ENCODE peak calls at places on chromosomes 6 and 20, in seven cellular contexts. R is psoas muscle, W is fibroblast of lung, T is heart left ventricle, J is endodermal cell, S is cardiac muscle cell, E is Peyer's patch. Y is an unnamed sample.

GRCh38 chr6:132067286-132067685 is 116.1 kb upstream of the CCN2 start:
- DNase-seq in R (no peak), W (no peak), T (no peak), J (no peak), S (no peak), E (no peak), Y (no peak)

GRCh38 chr20:59071224-59071623 is 28.6 kb upstream of the PRELID3B start:
- DNase-seq in R (no peak), W (no peak), T (no peak), J (no peak), S (no peak), E (no peak), Y (no peak)

GRCh38 chr6:98416027-98416426 is 418.3 kb upstream of the POU3F2 start:
- DNase-seq in R (no peak), W (no peak), T (no peak), J (no peak), S (no peak), E (no peak), Y (no peak)

GRCh38 chr6:1029196-1029595 is 282.7 kb upstream of the FOXQ1 start:
- DNase-seq in R (no peak), W (no peak), T (no peak), J (no peak), S (no peak), E (no peak), Y (peak; percentile 21)

GRCh38 chr6:47130086-47130485 is 88.0 kb upstream of the ADGRF1 start:
- DNase-seq in R (no peak), W (no peak), T (no peak), J (no peak), S (peak; percentile 28), E (no peak), Y (no peak)

GRCh38 chr6:161869491-161869890 is 595.6 kb upstream of the AGPAT4 start:
- DNase-seq in R (no peak), W (no peak), T (no peak), J (no peak), S (no peak), E (no peak), Y (no peak)

GRCh38 chr6:71349395-71349794 is 60.8 kb downstream of the OGFRL1 start:
- DNase-seq in R (no peak), W (peak; percentile 37), T (no peak), J (no peak), S (peak; percentile 27), E (no peak), Y (no peak)

GRCh38 chr6:12163744-12164507 is 126.2 kb upstream of the EDN1 start:
- DNase-seq in R (no peak), W (no peak), T (no peak), J (no peak), S (no peak), E (peak; percentile 43), Y (no peak)

GRCh38 chr6:29723666-29724588 is 693 bp downstream of the HLA-F start:
- DNase-seq in R (peak; percentile 58), W (no peak), T (peak; percentile 70), J (peak; percentile 92), S (peak; percentile 19), E (peak; percentile 87), Y (no peak)

GRCh38 chr6:89404512-89404911 is 7.6 kb downstream of the RRAGD start:
- DNase-seq in R (no peak), W (no peak), T (no peak), J (no peak), S (no peak), E (no peak), Y (no peak)

GRCh38 chr6:106477158-106477557 is 116.6 kb downstream of the CRYBG1 start:
- DNase-seq in R (no peak), W (peak; percentile 45), T (no peak), J (no peak), S (no peak), E (no peak), Y (no peak)

GRCh38 chr20:1164871-1165270 is 19.9 kb downstream of the TMEM74B start:
- DNase-seq in R (no peak), W (no peak), T (no peak), J (peak; percentile 24), S (no peak), E (no peak), Y (peak; percentile 26)

GRCh38 chr20:58675641-58676040 is 17.0 kb upstream of the NPEPL1 start:
- DNase-seq in R (no peak), W (no peak), T (no peak), J (no peak), S (no peak), E (no peak), Y (no peak)

GRCh38 chr20:52915564-52915963 is 56.6 kb upstream of the TSHZ2 start:
- DNase-seq in R (no peak), W (no peak), T (no peak), J (no peak), S (no peak), E (no peak), Y (no peak)

GRCh38 chr6:2839195-2839981 is 2.3 kb downstream of the SERPINB1 start:
- DNase-seq in R (no peak), W (peak; percentile 78), T (no peak), J (no peak), S (no peak), E (no peak), Y (no peak)

GRCh38 chr20:32444474-32445220 is 86.5 kb downstream of the ASXL1 start:
- DNase-seq in R (no peak), W (no peak), T (no peak), J (peak; percentile 35), S (no peak), E (peak; percentile 9), Y (peak; percentile 14)
- H3K27ac ChIP-seq in R (no peak overlapping the region), W (no peak overlapping the region), T (no peak overlapping the region), J (peak overlapping the region; percentile 61), S (peak overlapping the region; percentile 45), E (no peak overlapping the region), Y (no peak overlapping the region)

DNA sequence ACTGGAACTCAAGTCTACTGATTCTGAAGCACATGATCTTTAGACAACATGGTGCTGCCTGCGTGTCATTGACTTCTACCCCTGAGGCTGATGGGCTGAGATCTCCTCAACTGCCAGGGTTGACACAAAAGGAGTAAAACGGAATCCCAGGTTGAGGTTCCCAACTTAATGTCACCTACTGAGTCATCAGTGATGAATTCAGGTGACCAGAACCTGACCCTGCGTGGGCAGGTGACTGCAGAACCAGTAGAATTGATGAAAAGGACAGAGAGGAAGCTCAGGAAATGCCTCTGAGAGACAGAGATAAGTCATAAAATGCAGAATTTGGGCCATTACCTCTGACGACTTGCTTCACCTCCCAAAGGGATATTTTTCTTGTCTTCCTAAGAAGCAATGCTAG is 7.7 kb upstream of the KIZ start:
- DNase-seq in R (no peak), W (no peak), T (no peak), J (no peak), S (no peak), E (no peak), Y (no peak)
- TF ChIP-seq CTCF in R (no peak), W (no peak), T (no peak), J (no peak), S (no peak), E (no peak), Y (no peak)

GRCh38 chr6:37014667-37015066 is 9.2 kb downstream of the FGD2 start:
- DNase-seq in R (no peak), W (no peak), T (no peak), J (peak; percentile 42), S (no peak), E (no peak), Y (no peak)
- H3K4me3 ChIP-seq in R (no peak overlapping the region), W (no peak overlapping the region), T (no peak overlapping the region), J (no peak overlapping the region), S (no peak overlapping the region), E (no peak overlapping the region), Y (no peak overlapping the region)

DNA sequence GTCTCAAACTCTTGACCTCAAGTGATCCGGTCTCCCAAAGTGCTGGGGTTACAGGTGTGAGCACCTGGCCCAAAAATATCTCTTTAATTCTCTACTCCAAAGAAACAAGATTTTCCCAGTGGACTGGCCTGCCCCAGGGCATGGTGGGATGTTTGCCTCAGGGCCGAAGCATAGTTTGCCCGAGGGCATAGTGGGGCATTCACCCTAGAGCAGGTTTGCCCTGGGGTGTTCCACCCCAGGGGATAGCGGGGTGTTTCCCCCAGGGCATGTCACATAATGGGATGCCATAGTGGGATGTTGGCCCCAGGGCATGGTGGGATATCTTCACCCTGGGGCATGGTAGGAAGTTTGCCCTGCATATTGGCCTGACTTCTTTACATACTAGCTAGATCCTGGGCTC is 97.2 kb downstream of the VEGFA start:
- DNase-seq in R (peak; percentile 27), W (no peak), T (no peak), J (no peak), S (no peak), E (no peak), Y (no peak)
- H3K27ac ChIP-seq in R (no peak overlapping the region), W (no peak overlapping the region), T (no peak overlapping the region), J (no peak overlapping the region), S (no peak overlapping the region), E (no peak overlapping the region), Y (no peak overlapping the region)

GRCh38 chr6:51768087-51768486 is 319.3 kb downstream of the PKHD1 start:
- DNase-seq in R (no peak), W (no peak), T (no peak), J (no peak), S (no peak), E (no peak), Y (no peak)
- TF ChIP-seq CTCF in R (no peak), W (no peak), T (no peak), J (no peak), S (no peak), E (no peak), Y (no peak)

GRCh38 chr6:157984165-157984564 is 2.5 kb downstream of the SYNJ2 start:
- DNase-seq in R (no peak), W (no peak), T (no peak), J (no peak), S (no peak), E (no peak), Y (no peak)
- H3K4me3 ChIP-seq in R (no peak overlapping the region), W (peak overlapping the region; percentile 95), T (no peak overlapping the region), J (no peak overlapping the region), S (no peak overlapping the region), E (no peak overlapping the region), Y (no peak overlapping the region)

Y was measured in coronary artery.